ENCODE peak calls at places on chromosomes 11 and 22, in seven cellular contexts. I is right atrium auricular region; O is skeletal muscle cell; N is endodermal cell; Q is head of caudate nucleus; Z is stimulated activated CD4-positive, alpha-beta T cell treated with anti-CD3 and anti-CD28 coated beads, Interleukin-1b, Interleukin-23, amount 100 ng/mL, for 24 hours; L is nucleus accumbens. K is an unnamed sample.

GRCh38 chr22:39220897-39221850 is 23.6 kb downstream of the PDGFB start:
- DNase-seq in I (peak; percentile 72), O (no peak), N (peak; percentile 40), Q (no peak), Z (no peak), L (no peak), K (no peak)

GRCh38 chr22:29617922-29618629 is 14.6 kb downstream of the NF2 start:
- DNase-seq in I (no peak), O (no peak), N (no peak), Q (no peak), Z (no peak), L (no peak), K (no peak)

GRCh38 chr11:110908401-110909106 is 196.3 kb upstream of the ARHGAP20 start:
- DNase-seq in I (no peak), O (peak; percentile 68), N (no peak), Q (no peak), Z (no peak), L (peak; percentile 10), K (no peak)

GRCh38 chr22:25025586-25025985 is 73.1 kb downstream of the KIAA1671 start:
- DNase-seq in I (no peak), O (no peak), N (no peak), Q (no peak), Z (no peak), L (no peak), K (no peak)

GRCh38 chr22:32044913-32045312 is 1.9 kb downstream of the SLC5A1 start:
- DNase-seq in I (no peak), O (no peak), N (no peak), Q (no peak), Z (no peak), L (no peak), K (no peak)

GRCh38 chr11:16293204-16293681 is 63.1 kb downstream of the SOX6 start:
- DNase-seq in I (no peak), O (no peak), N (no peak), Q (no peak), Z (no peak), L (no peak), K (no peak)

GRCh38 chr22:25629613-25630012 is 65.1 kb downstream of the GRK3 start:
- DNase-seq in I (no peak), O (no peak), N (no peak), Q (no peak), Z (no peak), L (no peak), K (no peak)

GRCh38 chr11:134614141-134614540 is 202.1 kb upstream of the B3GAT1 start:
- DNase-seq in I (no peak), O (no peak), N (no peak), Q (no peak), Z (no peak), L (no peak), K (no peak)

GRCh38 chr22:40509401-40510134 is 127.0 kb downstream of the MRTFA start:
- DNase-seq in I (no peak), O (peak; percentile 96), N (no peak), Q (no peak), Z (no peak), L (no peak), K (peak; percentile 27)

GRCh38 chr11:130070829-130071205 is 1.1 kb downstream of the APLP2 start:
- DNase-seq in I (no peak), O (no peak), N (peak; percentile 76), Q (no peak), Z (no peak), L (no peak), K (no peak)

GRCh38 chr11:110720646-110721283 is 8.5 kb upstream of the ARHGAP20 start:
- DNase-seq in I (no peak), O (peak; percentile 68), N (no peak), Q (no peak), Z (no peak), L (no peak), K (no peak)